ENCODE peak calls at places on chromosomes 7 and 10, in five cellular contexts. H, B, S, C and K are unnamed samples.
A peak's percentile ranks its signal among the peaks of the same experiment; 100 is the strongest.

GRCh38 chr7:103116511-103116910 is 32.4 kb downstream of the NAPEPLD start:
- DNase-seq in H (no peak), B (no peak), S (no peak), C (no peak), K (no peak)

GRCh38 chr7:27548304-27548703 is 114.4 kb downstream of the HIBADH start:
- DNase-seq in H (no peak), B (no peak), S (no peak), C (no peak), K (no peak)

GRCh38 chr7:159042084-159042483 is 102.6 kb downstream of the VIPR2 start:
- DNase-seq in H (no peak), B (no peak), S (no peak), C (no peak), K (no peak)

GRCh38 chr7:129315916-129316315 is 91.1 kb downstream of the AHCYL2 start:
- DNase-seq in H (no peak), B (no peak), S (no peak), C (no peak), K (no peak)

GRCh38 chr10:133454204-133454893 is 604 bp downstream of the SCART1 start:
- DNase-seq in H (no peak), B (no peak), S (no peak), C (no peak), K (no peak)

GRCh38 chr7:124072603-124073324 is 39.9 kb upstream of the TMEM229A start:
- DNase-seq in H (no peak), B (peak; percentile 72), S (peak; percentile 65), C (no peak), K (no peak)

GRCh38 chr7:102152672-102153585 is 133.7 kb upstream of the SH2B2 start:
- DNase-seq in H (no peak), B (no peak), S (no peak), C (no peak), K (no peak)

GRCh38 chr10:905503-905902 is 26.0 kb downstream of the LARP4B start:
- DNase-seq in H (no peak), B (no peak), S (no peak), C (no peak), K (no peak)

GRCh38 chr7:96016056-96016455 is 243.7 kb downstream of the DYNC1I1 start:
- DNase-seq in H (no peak), B (no peak), S (no peak), C (no peak), K (no peak)

GRCh38 chr10:4141471-4141870 is 356.5 kb upstream of the KLF6 start:
- DNase-seq in H (no peak), B (no peak), S (peak; percentile 11), C (no peak), K (no peak)

GRCh38 chr7:157690833-157691382 is 354.1 kb downstream of the DNAJB6 start:
- DNase-seq in H (no peak), B (no peak), S (peak; percentile 32), C (no peak), K (no peak)

GRCh38 chr7:42107484-42107883 is 129.5 kb downstream of the GLI3 start:
- DNase-seq in H (no peak), B (no peak), S (peak; percentile 65), C (no peak), K (no peak)

GRCh38 chr10:51700228-51700835 is 937 bp upstream of the CSTF2T start:
- DNase-seq in H (no peak), B (no peak), S (no peak), C (no peak), K (no peak)